ENCODE peak calls at places on chromosomes 11 and 22, in nine cellular contexts. One of them, this sample, is unnamed.

GRCh38 chr11:31500560-31500959 is 8.9 kb downstream of the IMMP1L start:
- DNase-seq in hippocampal formation: no peak
- DNase-seq in NCI-H1417: no peak
- DNase-seq in choroid plexus epithelial cell: peak
- DNase-seq in sigmoid colon: no peak
- DNase-seq in left cardiac atrium: no peak
- DNase-seq in AG20443: peak
- DNase-seq in activated CD8-positive, alpha-beta memory T cell treated with anti-CD3 and anti-CD28 coated beads, Interleukin-2, amount 50 U/mL, for 4 hours: no peak
- DNase-seq in gastrocnemius medialis: no peak
- DNase-seq in this sample: no peak

GRCh38 chr11:1261241-1262071 is 38.6 kb downstream of the MUC5B start:
- DNase-seq in activated CD8-positive, alpha-beta memory T cell treated with anti-CD3 and anti-CD28 coated beads, Interleukin-2, amount 50 U/mL, for 4 hours: no peak
- DNase-seq in NCI-H1417: no peak
- DNase-seq in sigmoid colon: no peak
- DNase-seq in choroid plexus epithelial cell: no peak
- DNase-seq in AG20443: no peak
- DNase-seq in gastrocnemius medialis: no peak
- DNase-seq in left cardiac atrium: no peak
- DNase-seq in hippocampal formation: no peak
- DNase-seq in this sample: no peak

GRCh38 chr11:92192141-92192540 is 32.5 kb upstream of the FAT3 start:
- DNase-seq in hippocampal formation: no peak
- DNase-seq in left cardiac atrium: no peak
- DNase-seq in sigmoid colon: no peak
- DNase-seq in NCI-H1417: no peak
- DNase-seq in AG20443: no peak
- DNase-seq in choroid plexus epithelial cell: no peak
- DNase-seq in gastrocnemius medialis: no peak
- DNase-seq in activated CD8-positive, alpha-beta memory T cell treated with anti-CD3 and anti-CD28 coated beads, Interleukin-2, amount 50 U/mL, for 4 hours: no peak
- DNase-seq in this sample: no peak

GRCh38 chr11:2390871-2391662 is 9.5 kb upstream of the TSSC4 start:
- DNase-seq in activated CD8-positive, alpha-beta memory T cell treated with anti-CD3 and anti-CD28 coated beads, Interleukin-2, amount 50 U/mL, for 4 hours: no peak
- DNase-seq in gastrocnemius medialis: peak
- DNase-seq in AG20443: peak
- DNase-seq in left cardiac atrium: no peak
- DNase-seq in NCI-H1417: peak
- DNase-seq in choroid plexus epithelial cell: peak
- DNase-seq in sigmoid colon: peak
- DNase-seq in hippocampal formation: no peak
- DNase-seq in this sample: no peak

GRCh38 chr22:23180893-23181762 is 819 bp downstream of the BCR start:
- DNase-seq in left cardiac atrium: no peak
- DNase-seq in AG20443: no peak
- DNase-seq in sigmoid colon: no peak
- DNase-seq in hippocampal formation: no peak
- DNase-seq in NCI-H1417: peak
- DNase-seq in choroid plexus epithelial cell: no peak
- DNase-seq in activated CD8-positive, alpha-beta memory T cell treated with anti-CD3 and anti-CD28 coated beads, Interleukin-2, amount 50 U/mL, for 4 hours: no peak
- DNase-seq in gastrocnemius medialis: no peak
- DNase-seq in this sample: no peak

GRCh38 chr11:129264114-129264513 is 72.0 kb upstream of the ARHGAP32 start:
- DNase-seq in hippocampal formation: no peak
- DNase-seq in AG20443: no peak
- DNase-seq in sigmoid colon: no peak
- DNase-seq in left cardiac atrium: no peak
- DNase-seq in activated CD8-positive, alpha-beta memory T cell treated with anti-CD3 and anti-CD28 coated beads, Interleukin-2, amount 50 U/mL, for 4 hours: no peak
- DNase-seq in gastrocnemius medialis: no peak
- DNase-seq in choroid plexus epithelial cell: no peak
- DNase-seq in NCI-H1417: no peak
- DNase-seq in this sample: no peak

GRCh38 chr11:78606667-78607066 is 32.0 kb upstream of the NARS2 start:
- DNase-seq in left cardiac atrium: no peak
- DNase-seq in hippocampal formation: no peak
- DNase-seq in choroid plexus epithelial cell: no peak
- DNase-seq in activated CD8-positive, alpha-beta memory T cell treated with anti-CD3 and anti-CD28 coated beads, Interleukin-2, amount 50 U/mL, for 4 hours: no peak
- DNase-seq in sigmoid colon: no peak
- DNase-seq in NCI-H1417: no peak
- DNase-seq in gastrocnemius medialis: no peak
- DNase-seq in AG20443: no peak
- DNase-seq in this sample: no peak

GRCh38 chr11:95588821-95589220 is 200.8 kb downstream of the FAM76B start:
- DNase-seq in choroid plexus epithelial cell: no peak
- DNase-seq in gastrocnemius medialis: no peak
- DNase-seq in sigmoid colon: no peak
- DNase-seq in NCI-H1417: no peak
- DNase-seq in activated CD8-positive, alpha-beta memory T cell treated with anti-CD3 and anti-CD28 coated beads, Interleukin-2, amount 50 U/mL, for 4 hours: no peak
- DNase-seq in left cardiac atrium: no peak
- DNase-seq in AG20443: no peak
- DNase-seq in hippocampal formation: no peak
- DNase-seq in this sample: no peak

GRCh38 chr11:3001496-3001895 is 9.4 kb upstream of the NAP1L4 start:
- DNase-seq in activated CD8-positive, alpha-beta memory T cell treated with anti-CD3 and anti-CD28 coated beads, Interleukin-2, amount 50 U/mL, for 4 hours: peak
- DNase-seq in gastrocnemius medialis: peak
- DNase-seq in sigmoid colon: peak
- DNase-seq in left cardiac atrium: no peak
- DNase-seq in choroid plexus epithelial cell: no peak
- DNase-seq in NCI-H1417: no peak
- DNase-seq in hippocampal formation: peak
- DNase-seq in AG20443: no peak
- DNase-seq in this sample: no peak

GRCh38 chr11:118098996-118099837 is 12.5 kb upstream of the SMIM35 start:
- DNase-seq in left cardiac atrium: no peak
- DNase-seq in sigmoid colon: peak
- DNase-seq in choroid plexus epithelial cell: no peak
- DNase-seq in hippocampal formation: no peak
- DNase-seq in NCI-H1417: peak
- DNase-seq in gastrocnemius medialis: no peak
- DNase-seq in AG20443: no peak
- DNase-seq in activated CD8-positive, alpha-beta memory T cell treated with anti-CD3 and anti-CD28 coated beads, Interleukin-2, amount 50 U/mL, for 4 hours: no peak
- DNase-seq in this sample: no peak

GRCh38 chr11:82523141-82523540 is 210.5 kb downstream of the FAM181B start:
- DNase-seq in AG20443: no peak
- DNase-seq in sigmoid colon: peak
- DNase-seq in NCI-H1417: peak
- DNase-seq in hippocampal formation: peak
- DNase-seq in activated CD8-positive, alpha-beta memory T cell treated with anti-CD3 and anti-CD28 coated beads, Interleukin-2, amount 50 U/mL, for 4 hours: no peak
- DNase-seq in gastrocnemius medialis: peak
- DNase-seq in left cardiac atrium: no peak
- DNase-seq in choroid plexus epithelial cell: no peak
- DNase-seq in this sample: no peak

GRCh38 chr11:55726715-55727324 is 46.4 kb upstream of the OR5D13 start:
- DNase-seq in activated CD8-positive, alpha-beta memory T cell treated with anti-CD3 and anti-CD28 coated beads, Interleukin-2, amount 50 U/mL, for 4 hours: no peak
- DNase-seq in left cardiac atrium: no peak
- DNase-seq in NCI-H1417: no peak
- DNase-seq in choroid plexus epithelial cell: no peak
- DNase-seq in sigmoid colon: no peak
- DNase-seq in AG20443: no peak
- DNase-seq in hippocampal formation: no peak
- DNase-seq in gastrocnemius medialis: no peak
- DNase-seq in this sample: no peak

GRCh38 chr11:17351510-17352176 is at the start of gene NCR3LG1:
- DNase-seq in left cardiac atrium: peak
- DNase-seq in choroid plexus epithelial cell: peak
- DNase-seq in activated CD8-positive, alpha-beta memory T cell treated with anti-CD3 and anti-CD28 coated beads, Interleukin-2, amount 50 U/mL, for 4 hours: peak
- DNase-seq in NCI-H1417: peak
- DNase-seq in hippocampal formation: no peak
- DNase-seq in sigmoid colon: peak
- DNase-seq in AG20443: peak
- DNase-seq in gastrocnemius medialis: peak
- DNase-seq in this sample: no peak

GRCh38 chr11:117909611-117910382 is 19.4 kb downstream of the TMPRSS13 start:
- DNase-seq in hippocampal formation: no peak
- DNase-seq in NCI-H1417: no peak
- DNase-seq in gastrocnemius medialis: no peak
- DNase-seq in activated CD8-positive, alpha-beta memory T cell treated with anti-CD3 and anti-CD28 coated beads, Interleukin-2, amount 50 U/mL, for 4 hours: no peak
- DNase-seq in AG20443: no peak
- DNase-seq in choroid plexus epithelial cell: no peak
- DNase-seq in sigmoid colon: peak
- DNase-seq in left cardiac atrium: no peak
- DNase-seq in this sample: no peak

GRCh38 chr11:112322173-112322813 is 61.6 kb upstream of the PLET1 start:
- DNase-seq in choroid plexus epithelial cell: no peak
- DNase-seq in sigmoid colon: no peak
- DNase-seq in gastrocnemius medialis: no peak
- DNase-seq in activated CD8-positive, alpha-beta memory T cell treated with anti-CD3 and anti-CD28 coated beads, Interleukin-2, amount 50 U/mL, for 4 hours: no peak
- DNase-seq in hippocampal formation: no peak
- DNase-seq in NCI-H1417: peak
- DNase-seq in left cardiac atrium: no peak
- DNase-seq in AG20443: no peak
- DNase-seq in this sample: no peak

GRCh38 chr11:87439981-87440760 is 402.4 kb downstream of the TMEM135 start:
- DNase-seq in hippocampal formation: no peak
- DNase-seq in sigmoid colon: no peak
- DNase-seq in left cardiac atrium: no peak
- DNase-seq in choroid plexus epithelial cell: no peak
- DNase-seq in gastrocnemius medialis: no peak
- DNase-seq in NCI-H1417: no peak
- DNase-seq in AG20443: peak
- DNase-seq in activated CD8-positive, alpha-beta memory T cell treated with anti-CD3 and anti-CD28 coated beads, Interleukin-2, amount 50 U/mL, for 4 hours: no peak
- DNase-seq in this sample: no peak

GRCh38 chr11:100221791-100222190 is 465.3 kb upstream of the ARHGAP42 start:
- DNase-seq in sigmoid colon: no peak
- DNase-seq in AG20443: no peak
- DNase-seq in hippocampal formation: no peak
- DNase-seq in choroid plexus epithelial cell: no peak
- DNase-seq in left cardiac atrium: no peak
- DNase-seq in gastrocnemius medialis: no peak
- DNase-seq in activated CD8-positive, alpha-beta memory T cell treated with anti-CD3 and anti-CD28 coated beads, Interleukin-2, amount 50 U/mL, for 4 hours: no peak
- DNase-seq in NCI-H1417: no peak
- DNase-seq in this sample: no peak

GRCh38 chr22:46737976-46738641 is at the start of gene CERK:
- DNase-seq in left cardiac atrium: peak
- DNase-seq in NCI-H1417: peak
- DNase-seq in activated CD8-positive, alpha-beta memory T cell treated with anti-CD3 and anti-CD28 coated beads, Interleukin-2, amount 50 U/mL, for 4 hours: peak
- DNase-seq in AG20443: peak
- DNase-seq in gastrocnemius medialis: peak
- DNase-seq in choroid plexus epithelial cell: peak
- DNase-seq in sigmoid colon: peak
- DNase-seq in hippocampal formation: peak
- DNase-seq in this sample: no peak

GRCh38 chr11:123469089-123469488 is 39.0 kb downstream of the GRAMD1B start:
- DNase-seq in sigmoid colon: no peak
- DNase-seq in AG20443: no peak
- DNase-seq in gastrocnemius medialis: no peak
- DNase-seq in hippocampal formation: no peak
- DNase-seq in activated CD8-positive, alpha-beta memory T cell treated with anti-CD3 and anti-CD28 coated beads, Interleukin-2, amount 50 U/mL, for 4 hours: no peak
- DNase-seq in choroid plexus epithelial cell: no peak
- DNase-seq in left cardiac atrium: peak
- DNase-seq in NCI-H1417: peak
- DNase-seq in this sample: no peak

GRCh38 chr11:61838921-61839320 is 10.8 kb downstream of the FADS2 start:
- DNase-seq in activated CD8-positive, alpha-beta memory T cell treated with anti-CD3 and anti-CD28 coated beads, Interleukin-2, amount 50 U/mL, for 4 hours: no peak
- DNase-seq in left cardiac atrium: no peak
- DNase-seq in sigmoid colon: no peak
- DNase-seq in NCI-H1417: no peak
- DNase-seq in hippocampal formation: no peak
- DNase-seq in choroid plexus epithelial cell: no peak
- DNase-seq in AG20443: no peak
- DNase-seq in gastrocnemius medialis: no peak
- DNase-seq in this sample: no peak

GRCh38 chr11:118338637-118339061 is 3.9 kb downstream of the CD3D start:
- DNase-seq in sigmoid colon: no peak
- DNase-seq in hippocampal formation: no peak
- DNase-seq in gastrocnemius medialis: no peak
- DNase-seq in choroid plexus epithelial cell: peak
- DNase-seq in left cardiac atrium: no peak
- DNase-seq in AG20443: no peak
- DNase-seq in NCI-H1417: no peak
- DNase-seq in activated CD8-positive, alpha-beta memory T cell treated with anti-CD3 and anti-CD28 coated beads, Interleukin-2, amount 50 U/mL, for 4 hours: peak
- DNase-seq in this sample: no peak

GRCh38 chr11:62789576-62789975 is 2.2 kb downstream of the TMEM223 start:
- DNase-seq in sigmoid colon: no peak
- DNase-seq in NCI-H1417: no peak
- DNase-seq in hippocampal formation: no peak
- DNase-seq in AG20443: no peak
- DNase-seq in activated CD8-positive, alpha-beta memory T cell treated with anti-CD3 and anti-CD28 coated beads, Interleukin-2, amount 50 U/mL, for 4 hours: no peak
- DNase-seq in left cardiac atrium: no peak
- DNase-seq in choroid plexus epithelial cell: no peak
- DNase-seq in gastrocnemius medialis: no peak
- DNase-seq in this sample: no peak

GRCh38 chr11:62958547-62959071 is 26.2 kb downstream of the SLC22A6 start:
- DNase-seq in AG20443: peak
- DNase-seq in gastrocnemius medialis: no peak
- DNase-seq in NCI-H1417: peak
- DNase-seq in left cardiac atrium: no peak
- DNase-seq in hippocampal formation: no peak
- DNase-seq in activated CD8-positive, alpha-beta memory T cell treated with anti-CD3 and anti-CD28 coated beads, Interleukin-2, amount 50 U/mL, for 4 hours: no peak
- DNase-seq in choroid plexus epithelial cell: peak
- DNase-seq in sigmoid colon: peak
- DNase-seq in this sample: no peak

GRCh38 chr22:30423296-30423958 is 2.1 kb upstream of the MTFP1 start:
- DNase-seq in AG20443: no peak
- DNase-seq in gastrocnemius medialis: no peak
- DNase-seq in hippocampal formation: no peak
- DNase-seq in activated CD8-positive, alpha-beta memory T cell treated with anti-CD3 and anti-CD28 coated beads, Interleukin-2, amount 50 U/mL, for 4 hours: peak
- DNase-seq in sigmoid colon: peak
- DNase-seq in choroid plexus epithelial cell: peak
- DNase-seq in left cardiac atrium: no peak
- DNase-seq in NCI-H1417: peak
- DNase-seq in this sample: no peak

GRCh38 chr22:20750461-20751184 is 23.3 kb upstream of the SERPIND1 start:
- DNase-seq in choroid plexus epithelial cell: peak
- DNase-seq in AG20443: peak
- DNase-seq in NCI-H1417: peak
- DNase-seq in left cardiac atrium: peak
- DNase-seq in sigmoid colon: peak
- DNase-seq in gastrocnemius medialis: peak
- DNase-seq in hippocampal formation: peak
- DNase-seq in activated CD8-positive, alpha-beta memory T cell treated with anti-CD3 and anti-CD28 coated beads, Interleukin-2, amount 50 U/mL, for 4 hours: peak
- DNase-seq in this sample: peak

GRCh38 chr11:73999581-74000306 is 9.1 kb downstream of the UCP3 start:
- DNase-seq in gastrocnemius medialis: no peak
- DNase-seq in hippocampal formation: no peak
- DNase-seq in left cardiac atrium: no peak
- DNase-seq in AG20443: no peak
- DNase-seq in activated CD8-positive, alpha-beta memory T cell treated with anti-CD3 and anti-CD28 coated beads, Interleukin-2, amount 50 U/mL, for 4 hours: no peak
- DNase-seq in sigmoid colon: peak
- DNase-seq in choroid plexus epithelial cell: no peak
- DNase-seq in NCI-H1417: peak
- DNase-seq in this sample: no peak

GRCh38 chr11:86977441-86978050 is 22.4 kb upstream of the FZD4 start:
- DNase-seq in NCI-H1417: no peak
- DNase-seq in left cardiac atrium: peak
- DNase-seq in sigmoid colon: no peak
- DNase-seq in activated CD8-positive, alpha-beta memory T cell treated with anti-CD3 and anti-CD28 coated beads, Interleukin-2, amount 50 U/mL, for 4 hours: no peak
- DNase-seq in hippocampal formation: no peak
- DNase-seq in choroid plexus epithelial cell: no peak
- DNase-seq in gastrocnemius medialis: peak
- DNase-seq in AG20443: no peak
- DNase-seq in this sample: no peak

GRCh38 chr22:42310301-42310981 is 40.0 kb upstream of the TCF20 start:
- DNase-seq in left cardiac atrium: no peak
- DNase-seq in hippocampal formation: no peak
- DNase-seq in sigmoid colon: no peak
- DNase-seq in gastrocnemius medialis: no peak
- DNase-seq in activated CD8-positive, alpha-beta memory T cell treated with anti-CD3 and anti-CD28 coated beads, Interleukin-2, amount 50 U/mL, for 4 hours: no peak
- DNase-seq in choroid plexus epithelial cell: no peak
- DNase-seq in NCI-H1417: no peak
- DNase-seq in AG20443: no peak
- DNase-seq in this sample: no peak

GRCh38 chr11:65973439-65974110 is 12.0 kb downstream of the SART1 start:
- DNase-seq in left cardiac atrium: no peak
- DNase-seq in sigmoid colon: no peak
- DNase-seq in choroid plexus epithelial cell: no peak
- DNase-seq in hippocampal formation: no peak
- DNase-seq in gastrocnemius medialis: no peak
- DNase-seq in NCI-H1417: no peak
- DNase-seq in activated CD8-positive, alpha-beta memory T cell treated with anti-CD3 and anti-CD28 coated beads, Interleukin-2, amount 50 U/mL, for 4 hours: no peak
- DNase-seq in AG20443: no peak
- DNase-seq in this sample: no peak

GRCh38 chr22:42207918-42208317 is 62.5 kb downstream of the TCF20 start:
- DNase-seq in NCI-H1417: no peak
- DNase-seq in sigmoid colon: no peak
- DNase-seq in left cardiac atrium: no peak
- DNase-seq in AG20443: no peak
- DNase-seq in hippocampal formation: no peak
- DNase-seq in activated CD8-positive, alpha-beta memory T cell treated with anti-CD3 and anti-CD28 coated beads, Interleukin-2, amount 50 U/mL, for 4 hours: no peak
- DNase-seq in choroid plexus epithelial cell: no peak
- DNase-seq in gastrocnemius medialis: no peak
- DNase-seq in this sample: no peak

GRCh38 chr11:68040121-68040956 is 1.5 kb downstream of the TCIRG1 start:
- DNase-seq in sigmoid colon: peak
- DNase-seq in hippocampal formation: no peak
- DNase-seq in activated CD8-positive, alpha-beta memory T cell treated with anti-CD3 and anti-CD28 coated beads, Interleukin-2, amount 50 U/mL, for 4 hours: peak
- DNase-seq in NCI-H1417: peak
- DNase-seq in choroid plexus epithelial cell: peak
- DNase-seq in AG20443: peak
- DNase-seq in gastrocnemius medialis: peak
- DNase-seq in left cardiac atrium: peak
- DNase-seq in this sample: no peak